ENCODE peak calls at places on chromosomes 3 and 15, in four cellular contexts. K is left ventricle myocardium superior, M is fibroblast of mammary gland, J is HT-29. X is an unnamed sample.

GRCh38 chr3:136645915-136646314 is 106.3 kb downstream of the STAG1 start:
- DNase-seq in J (no peak), K (no peak), M (no peak), X (no peak)

GRCh38 chr15:99102332-99103235 is 2.3 kb upstream of the SYNM start:
- DNase-seq in K (no peak), M (no peak), J (no peak), X (no peak)

GRCh38 chr3:181920409-181920808 is 208.7 kb downstream of the SOX2 start:
- DNase-seq in M (no peak), K (no peak), J (no peak), X (no peak)

GRCh38 chr3:135908225-135908624 is 57.3 kb upstream of the PPP2R3A start:
- DNase-seq in J (peak), M (peak), K (no peak), X (no peak)

GRCh38 chr3:10085738-10086137 is 22.3 kb downstream of the FANCD2OS start:
- DNase-seq in K (no peak), M (no peak), J (peak), X (no peak)

GRCh38 chr3:24401090-24401810 is 93.4 kb downstream of the THRB start:
- DNase-seq in J (peak), K (no peak), M (peak), X (no peak)

GRCh38 chr15:88838667-88839066 is 35.4 kb downstream of the ACAN start:
- DNase-seq in K (no peak), J (no peak), M (no peak), X (no peak)

GRCh38 chr15:39898317-39898716 is 21.7 kb downstream of the GPR176 start:
- DNase-seq in K (no peak), J (no peak), M (no peak), X (no peak)

GRCh38 chr3:124707667-124708066 is 22.6 kb upstream of the UMPS start:
- DNase-seq in K (no peak), J (no peak), M (peak), X (no peak)

GRCh38 chr3:59754456-59754855 is 704.6 kb upstream of the CFAP20DC start:
- DNase-seq in K (no peak), J (no peak), M (no peak), X (no peak)

GRCh38 chr3:107241217-107241616 is 136.0 kb upstream of the CCDC54 start:
- DNase-seq in M (peak), K (peak), J (peak), X (peak)

GRCh38 chr3:58414538-58415197 is 19.0 kb downstream of the PDHB start:
- DNase-seq in K (peak), J (peak), M (peak), X (no peak)

GRCh38 chr15:78859971-78860733 is 12.5 kb upstream of the MORF4L1 start:
- DNase-seq in M (peak), K (peak), J (peak), X (peak)

GRCh38 chr3:169117264-169117663 is 546.2 kb downstream of the MECOM start:
- DNase-seq in M (no peak), K (no peak), J (no peak), X (no peak)

GRCh38 chr15:43249699-43250203 is 17.0 kb downstream of the TGM5 start:
- DNase-seq in M (peak), J (no peak), K (no peak), X (no peak)

GRCh38 chr15:39936681-39937080 is 2.8 kb downstream of the EIF2AK4 start:
- DNase-seq in M (no peak), K (no peak), J (no peak), X (no peak)

GRCh38 chr3:170423001-170423615 is 4.4 kb downstream of the CLDN11 start:
- DNase-seq in J (no peak), K (no peak), M (no peak), X (no peak)

GRCh38 chr3:42880601-42881451 is 5.1 kb upstream of the CYP8B1 start:
- DNase-seq in K (peak), M (peak), J (peak), X (peak)

GRCh38 chr15:91790826-91791225 is 62.7 kb upstream of the SLCO3A1 start:
- DNase-seq in M (peak), J (no peak), K (no peak), X (no peak)

GRCh38 chr15:56454841-56455240 is 10.1 kb downstream of the MNS1 start:
- DNase-seq in M (no peak), J (no peak), K (no peak), X (no peak)

GRCh38 chr15:80659375-80659774 is 35.7 kb upstream of the ABHD17C start:
- DNase-seq in K (no peak), M (peak), J (no peak), X (no peak)

GRCh38 chr15:36362508-36362907 is 216.9 kb upstream of the CDIN1 start:
- DNase-seq in K (no peak), M (peak), J (no peak), X (no peak)

GRCh38 chr3:197408177-197408957 is 110.0 kb upstream of the DLG1 start:
- DNase-seq in J (no peak), M (no peak), K (no peak), X (no peak)

GRCh38 chr15:66251790-66252355 is 1.7 kb downstream of the MEGF11 start:
- DNase-seq in M (no peak), J (no peak), K (no peak), X (no peak)

GRCh38 chr15:90789496-90789895 is 72.3 kb downstream of the BLM start:
- DNase-seq in M (no peak), J (no peak), K (no peak), X (no peak)

GRCh38 chr15:77666296-77666660 is 33.6 kb upstream of the LINGO1 start:
- DNase-seq in M (no peak), K (no peak), J (no peak), X (no peak)

GRCh38 chr3:157838457-157838856 is 267.8 kb downstream of the SHOX2 start:
- DNase-seq in J (no peak), K (no peak), M (no peak), X (no peak)

GRCh38 chr3:23537006-23537620 is 268.6 kb upstream of the UBE2E1 start:
- DNase-seq in K (no peak), J (no peak), M (no peak), X (no peak)

GRCh38 chr3:196792771-196793170 is 53.1 kb downstream of the PAK2 start:
- DNase-seq in J (no peak), K (no peak), M (peak), X (no peak)

GRCh38 chr15:33492434-33493052 is 181.8 kb downstream of the RYR3 start:
- DNase-seq in J (no peak), K (no peak), M (no peak), X (no peak)

GRCh38 chr15:67701669-67702068 is 123.6 kb upstream of the SKOR1 start:
- DNase-seq in M (peak), K (no peak), J (no peak), X (no peak)

GRCh38 chr3:170632780-170633179 is 46.9 kb upstream of the SLC7A14 start:
- DNase-seq in K (no peak), M (peak), J (no peak), X (no peak)

GRCh38 chr3:194472290-194472920 is 14.4 kb downstream of the ATP13A3 start:
- DNase-seq in J (peak), M (peak), K (no peak), X (no peak)

GRCh38 chr3:7382293-7383033 is 521.5 kb downstream of the GRM7 start:
- DNase-seq in J (peak), K (no peak), M (peak), X (no peak)

GRCh38 chr3:23763040-23763477 is 42.7 kb upstream of the UBE2E1 start:
- DNase-seq in M (peak), J (no peak), K (no peak), X (no peak)

GRCh38 chr3:62586356-62586755 is 213.0 kb upstream of the FEZF2 start:
- DNase-seq in M (peak), J (no peak), K (no peak), X (no peak)

GRCh38 chr15:39511915-39512260 is 69.0 kb upstream of the THBS1 start:
- DNase-seq in J (no peak), K (peak), M (peak), X (no peak)

GRCh38 chr15:91348812-91349500 is 248.9 kb downstream of the SV2B start:
- DNase-seq in M (peak), J (no peak), K (no peak), X (no peak)

GRCh38 chr3:107561980-107562379 is 39.2 kb downstream of the BBX start:
- DNase-seq in K (no peak), M (peak), J (no peak), X (no peak)

GRCh38 chr3:27535809-27536392 is 51.7 kb upstream of the SLC4A7 start:
- DNase-seq in M (peak), J (no peak), K (no peak), X (no peak)

X was measured in C1 segment of cervical spinal cord.